ENCODE peak calls at places on chromosomes 5 and 9, in four cellular contexts. D, W, M and U are unnamed samples.
A peak's percentile ranks its signal among the peaks of the same experiment; 100 is the strongest.

GRCh38 chr5:65760504-65761275 is 38.7 kb downstream of the NLN start:
- DNase-seq in D (peak; percentile 51), M (peak; percentile 67), W (peak; percentile 38), U (peak; percentile 13)

GRCh38 chr5:137146402-137146889 is 352.7 kb downstream of the SPOCK1 start:
- DNase-seq in W (no peak), M (no peak), D (no peak), U (no peak)

GRCh38 chr9:35990155-35990554 is 32.2 kb upstream of the OR2S2 start:
- DNase-seq in W (no peak), M (no peak), D (no peak), U (no peak)

GRCh38 chr5:58135571-58136335 is 324.1 kb downstream of the PLK2 start:
- DNase-seq in M (no peak), D (no peak), W (no peak), U (no peak)

GRCh38 chr5:16428359-16428758 is 37.2 kb downstream of the ZNF622 start:
- DNase-seq in W (no peak), M (no peak), D (no peak), U (no peak)

GRCh38 chr9:35599763-35600604 is 5.1 kb upstream of the TESK1 start:
- DNase-seq in D (peak; percentile 30), M (no peak), W (no peak), U (no peak)

GRCh38 chr9:22863736-22864135 is 417.1 kb downstream of the DMRTA1 start:
- DNase-seq in M (no peak), W (no peak), D (no peak), U (no peak)

GRCh38 chr5:675876-676698 is 17.1 kb downstream of the TPPP start:
- DNase-seq in M (no peak), D (peak; percentile 3), W (no peak), U (no peak)

GRCh38 chr5:111345731-111346130 is 121.5 kb downstream of the CAMK4 start:
- DNase-seq in M (no peak), W (no peak), D (no peak), U (no peak)

GRCh38 chr5:97529354-97529753 is 346.3 kb upstream of the RIOK2 start:
- DNase-seq in D (no peak), W (no peak), M (no peak), U (no peak)

GRCh38 chr5:142446131-142446959 is 121.5 kb upstream of the SPRY4 start:
- DNase-seq in D (no peak), M (no peak), W (no peak), U (no peak)

GRCh38 chr5:103511554-103511885 is 51.1 kb downstream of the NUDT12 start:
- DNase-seq in M (no peak), D (no peak), W (no peak), U (no peak)

GRCh38 chr5:139389701-139390638 is at the start of gene MZB1:
- DNase-seq in W (peak; percentile 95), D (peak; percentile 82), M (no peak), U (peak; percentile 37)

GRCh38 chr5:87411586-87412416 is 929 bp downstream of the CCNH start:
- DNase-seq in D (peak; percentile 30), W (peak; percentile 46), M (no peak), U (no peak)

GRCh38 chr5:43215073-43215631 is 23.1 kb downstream of the NIM1K start:
- DNase-seq in W (no peak), M (peak; percentile 53), D (no peak), U (no peak)